ENCODE peak calls at places on chromosomes 2 and 18, in four cellular contexts. T, P, H and F are unnamed samples.

GRCh38 chr2:61018319-61018750 is 280 bp upstream of the PUS10 start:
- DNase-seq in P (no peak), H (no peak), T (no peak), F (no peak)

GRCh38 chr2:145546091-145546490 is 1026.2 kb upstream of the ZEB2 start:
- DNase-seq in H (no peak), P (no peak), T (no peak), F (peak)

GRCh38 chr2:95207111-95207961 is at the start of gene ZNF892:
- DNase-seq in T (peak), H (peak), P (peak), F (peak)

GRCh38 chr2:239262484-239263230 is 138.2 kb downstream of the HDAC4 start:
- DNase-seq in H (no peak), T (peak), P (no peak), F (no peak)

GRCh38 chr2:60839126-60839813 is 42.1 kb upstream of the REL start:
- DNase-seq in T (no peak), H (no peak), P (no peak), F (no peak)

GRCh38 chr2:177187631-177188312 is 24.8 kb upstream of the HNRNPA3 start:
- DNase-seq in P (no peak), H (peak), T (no peak), F (peak)

GRCh38 chr2:218567797-218568189 is 358 bp downstream of the USP37 start:
- DNase-seq in H (peak), T (no peak), P (no peak), F (no peak)

GRCh38 chr2:20179755-20180594 is 45.0 kb downstream of the SDC1 start:
- DNase-seq in P (no peak), T (no peak), H (no peak), F (no peak)

GRCh38 chr18:57439617-57439975 is 4.4 kb downstream of the ONECUT2 start:
- DNase-seq in T (no peak), H (no peak), P (no peak), F (no peak)

GRCh38 chr2:73202156-73203054 is at the start of gene NOTO:
- DNase-seq in T (no peak), P (no peak), H (no peak), F (no peak)

GRCh38 chr2:173359231-173359630 is 4.6 kb downstream of the CDCA7 start:
- DNase-seq in P (no peak), T (no peak), H (peak), F (no peak)

GRCh38 chr2:159713691-159714585 is 1.6 kb downstream of the MARCHF7 start:
- DNase-seq in P (no peak), H (no peak), T (no peak), F (no peak)
- TF ChIP-seq CTCF in P (no peak), H (no peak), T (no peak), F (peak)

DNA sequence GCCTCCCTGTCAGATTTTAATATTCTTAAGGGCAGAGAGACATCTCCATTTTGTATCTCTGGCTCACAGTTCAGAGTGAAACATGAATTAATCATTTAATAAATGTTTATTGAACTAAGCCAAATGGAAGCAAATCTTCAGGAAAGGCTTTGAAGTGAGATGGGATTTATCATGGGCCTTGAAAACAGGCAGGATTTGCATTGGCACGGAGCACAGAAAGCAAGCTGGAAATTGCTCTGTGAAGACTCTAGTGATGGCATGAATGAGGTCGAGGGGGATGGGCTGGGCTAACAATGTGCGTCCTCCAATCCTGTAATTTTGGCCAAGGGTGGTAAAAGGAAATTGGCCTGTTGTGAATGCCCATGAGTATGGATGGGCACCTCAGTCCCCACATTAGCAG is 369.8 kb upstream of the SOX11 start:
- DNase-seq in P (no peak), T (no peak), H (no peak), F (no peak)
- TF ChIP-seq CTCF in P (no peak), T (no peak), H (no peak), F (no peak)

DNA sequence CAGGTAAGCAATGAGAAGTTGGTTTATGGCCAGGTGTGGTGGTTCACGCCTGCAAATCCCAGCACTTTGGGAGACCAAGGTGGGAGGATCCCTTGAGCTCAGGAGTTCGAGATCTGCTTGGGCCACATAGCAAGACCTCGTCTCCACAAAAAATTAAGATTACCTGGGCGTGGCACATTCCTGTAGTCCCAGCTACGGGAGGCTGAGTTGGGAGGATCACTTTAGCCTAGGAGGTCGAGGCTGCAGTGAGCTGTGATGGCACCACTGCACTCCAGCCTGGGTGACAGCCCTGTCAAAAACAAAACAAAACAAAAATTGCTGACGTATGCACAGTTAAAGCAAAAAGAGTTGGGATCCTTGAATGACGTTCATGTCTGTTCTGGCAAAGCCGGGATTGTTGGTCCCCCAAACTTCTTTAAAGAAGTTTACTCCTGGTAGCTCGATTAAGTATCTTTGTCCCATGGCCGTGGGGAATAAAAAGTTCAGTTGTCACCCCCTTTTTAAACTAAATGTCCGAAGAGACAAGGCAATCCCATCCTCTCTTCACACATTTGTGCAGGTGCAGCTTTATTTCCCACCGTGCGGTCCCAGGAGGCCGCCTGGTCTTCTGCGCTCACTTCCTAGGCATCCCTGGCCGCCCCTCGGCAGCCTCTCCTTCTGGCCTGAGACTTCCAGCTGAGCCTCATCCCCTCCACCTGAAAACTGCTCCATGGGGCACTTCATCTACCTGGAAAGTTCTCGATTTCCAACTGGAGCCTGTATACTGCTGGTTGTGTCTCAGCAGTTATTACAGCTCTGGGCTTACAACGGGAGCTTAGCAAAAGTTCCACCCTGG is 761 bp upstream of the SPOPL start:
- DNase-seq in H (no peak), T (no peak), P (peak), F (no peak)
- TF ChIP-seq CTCF in H (no peak), T (no peak), P (no peak), F (no peak)

DNA sequence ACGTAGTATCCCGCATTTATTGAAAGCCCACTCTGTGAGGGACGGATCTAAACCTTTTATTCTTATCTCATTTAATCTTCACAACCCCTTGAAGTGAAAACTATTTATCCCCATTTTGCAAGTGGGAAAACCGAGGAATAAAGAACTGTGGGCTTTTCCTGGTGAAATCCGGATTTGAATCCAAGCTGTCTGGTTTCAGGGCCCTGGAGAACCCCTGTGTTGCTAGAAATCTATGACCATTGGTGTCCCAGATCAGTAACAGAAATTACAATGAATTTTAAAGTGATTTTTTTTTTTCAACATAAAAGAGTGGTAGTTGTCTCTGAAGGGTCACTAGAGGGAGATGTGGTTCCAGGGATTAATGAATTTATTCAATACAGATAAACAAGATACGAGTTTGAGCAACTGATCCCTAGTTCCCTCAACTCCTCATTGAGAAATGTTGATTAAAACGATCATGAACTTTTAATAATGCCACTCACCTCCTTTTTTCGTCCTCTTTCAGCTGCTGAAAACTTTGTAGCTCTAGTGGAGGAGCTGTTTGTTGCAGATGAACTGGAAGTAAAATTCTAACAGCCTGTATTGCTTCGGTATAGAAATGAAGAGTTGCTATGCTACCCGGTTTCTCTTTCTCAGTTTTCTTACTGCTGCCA is 940 bp downstream of the XRCC5 start:
- DNase-seq in P (no peak), H (peak), T (no peak), F (peak)
- TF ChIP-seq CTCF in P (no peak), H (peak), T (peak), F (peak)

DNA sequence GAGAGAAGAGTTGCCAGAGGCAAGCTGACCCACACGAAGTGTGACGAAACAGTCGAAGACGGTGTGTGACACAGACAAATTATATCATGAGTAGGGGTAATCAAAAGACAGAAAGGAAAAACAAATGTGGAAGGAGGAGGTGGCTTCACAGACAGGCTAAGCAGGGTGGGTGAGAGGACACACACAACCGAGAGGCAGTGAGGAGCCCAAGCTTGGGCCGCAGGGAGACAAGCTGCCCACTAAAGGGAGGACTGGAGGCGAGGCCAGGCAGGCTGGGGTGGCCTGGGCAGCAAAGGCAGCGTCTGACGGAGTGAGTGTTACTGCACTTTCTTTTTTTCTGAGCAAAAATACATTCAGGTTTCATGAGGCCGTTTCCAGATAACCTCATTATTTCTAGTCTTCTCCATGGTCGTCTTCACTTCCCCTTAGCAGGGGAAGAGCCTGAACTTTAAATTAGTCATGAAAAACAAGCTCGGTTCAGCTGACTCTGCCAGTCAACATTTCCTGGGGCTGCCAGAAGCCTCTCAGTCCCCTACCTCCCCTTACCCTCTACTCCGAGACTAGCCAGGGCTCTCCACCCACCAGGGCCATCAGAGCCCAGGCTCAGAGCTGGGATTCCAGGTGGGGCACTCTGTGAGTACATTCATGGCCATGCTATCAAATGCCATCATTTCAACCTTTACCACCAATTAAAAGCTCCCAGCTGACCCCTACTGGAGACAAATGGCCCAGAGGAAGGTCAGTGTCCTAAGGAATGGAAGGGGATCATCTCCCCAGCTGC is 13.8 kb upstream of the ZFP36L2 start:
- DNase-seq in T (no peak), P (no peak), H (no peak), F (no peak)
- TF ChIP-seq CTCF in T (peak), P (peak), H (peak), F (no peak)

DNA sequence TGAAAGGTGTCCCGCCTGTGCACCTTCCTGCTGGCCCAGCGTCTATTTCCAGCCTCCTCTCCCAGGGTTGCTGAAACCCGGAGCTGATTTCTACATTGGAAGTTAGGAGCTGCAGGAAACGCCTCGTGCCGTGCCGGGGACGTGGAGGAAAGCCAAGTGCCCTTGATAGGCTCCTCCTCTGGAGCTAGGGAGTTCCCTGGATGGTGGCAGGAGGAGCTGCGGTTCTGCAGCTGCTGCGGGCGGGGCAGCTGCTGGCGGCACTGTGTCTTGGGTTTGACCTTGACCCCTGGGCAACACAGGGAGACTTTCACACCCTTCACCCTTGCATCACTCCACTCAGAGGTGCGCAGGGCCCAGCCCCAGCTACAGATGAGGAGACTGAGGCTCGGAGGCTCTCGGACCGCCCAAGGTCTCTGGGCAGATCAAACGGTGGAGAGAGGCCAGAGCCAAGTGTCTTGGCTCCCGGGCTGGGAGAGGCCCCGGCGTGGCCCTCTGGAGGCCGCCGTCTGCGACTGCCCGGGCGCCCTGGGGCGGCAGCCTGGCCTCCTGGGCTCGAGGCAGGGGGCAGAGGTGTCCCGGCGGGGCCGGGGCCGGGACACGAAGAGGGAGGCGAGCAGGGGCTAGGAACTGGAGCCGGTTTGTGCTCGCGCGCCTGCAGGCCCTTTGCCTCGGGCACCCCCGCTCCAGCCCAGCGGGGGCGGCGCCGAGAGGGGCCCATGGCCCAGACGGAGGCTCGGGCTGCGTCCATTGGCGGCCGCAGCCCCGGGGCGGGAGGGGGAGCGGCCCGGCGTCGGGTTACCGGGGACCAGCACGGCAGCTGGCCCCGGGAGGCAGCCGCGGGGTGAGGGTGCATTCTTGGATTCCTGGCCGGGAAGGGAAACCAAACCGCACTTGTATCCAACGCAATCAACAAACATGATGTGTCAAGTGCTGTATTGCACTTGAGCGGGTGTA is 129.7 kb upstream of the SLC1A4 start:
- DNase-seq in P (peak), H (peak), T (peak), F (peak)
- TF ChIP-seq CTCF in P (peak), H (no peak), T (no peak), F (no peak)

GRCh38 chr2:44716131-44716530 is 225.4 kb upstream of the SIX3 start:
- DNase-seq in H (no peak), T (no peak), P (no peak), F (no peak)

GRCh38 chr2:44718431-44718830 is 223.1 kb upstream of the SIX3 start:
- DNase-seq in P (no peak), T (no peak), H (no peak), F (no peak)

GRCh38 chr2:44713170-44713569 is 228.3 kb upstream of the SIX3 start:
- DNase-seq in T (no peak), H (no peak), P (no peak), F (no peak)

GRCh38 chr2:44719564-44719963 is 221.9 kb upstream of the SIX3 start:
- DNase-seq in T (no peak), P (no peak), H (no peak), F (no peak)

DNA sequence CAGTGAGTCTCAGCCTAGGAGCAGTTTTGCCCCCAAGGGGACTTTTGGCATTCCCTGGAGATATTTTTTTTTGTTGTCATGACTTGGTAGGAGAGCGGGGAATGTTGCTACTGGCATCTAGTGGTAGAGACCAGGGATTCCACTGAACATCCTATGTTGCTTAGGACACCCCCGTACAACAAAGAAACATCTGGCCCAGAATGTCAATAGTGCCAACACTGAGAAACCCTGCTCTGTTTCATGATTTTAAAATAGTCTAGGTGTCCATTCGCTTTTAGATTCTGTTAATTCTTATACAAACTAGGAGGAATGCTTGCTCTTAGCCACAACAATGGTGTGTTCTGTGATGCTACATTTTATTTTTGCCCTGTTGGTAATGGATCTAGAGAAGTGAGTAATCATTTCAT is 225.8 kb upstream of the SIX3 start:
- DNase-seq in T (no peak), H (peak), P (no peak), F (peak)
- TF ChIP-seq CTCF in T (peak), H (peak), P (peak), F (peak)